ENCODE peak calls at places on chromosomes 4 and X, in five cellular contexts. O, B, F, G and M are unnamed samples.

GRCh38 chrX:118347131-118347530 is 1.2 kb downstream of the WDR44 start:
- DNase-seq in O (no peak), B (no peak), F (no peak), G (no peak), M (no peak)

GRCh38 chrX:3143043-3143799 is 102.0 kb downstream of the ARSF start:
- DNase-seq in O (no peak), B (no peak), F (no peak), G (no peak), M (no peak)

GRCh38 chr4:153207561-153207960 is 3.3 kb downstream of the TRIM2 start:
- DNase-seq in O (no peak), B (no peak), F (no peak), G (no peak), M (no peak)

GRCh38 chrX:40097101-40097491 is 662 bp downstream of the BCOR start:
- DNase-seq in O (no peak), B (no peak), F (no peak), G (no peak), M (peak)

GRCh38 chr4:15914291-15914690 is 24.2 kb downstream of the FGFBP1 start:
- DNase-seq in O (no peak), B (no peak), F (no peak), G (no peak), M (no peak)

GRCh38 chr4:86898562-86898961 is 6.3 kb upstream of the C4orf36 start:
- DNase-seq in O (no peak), B (no peak), F (no peak), G (no peak), M (no peak)

GRCh38 chr4:161762796-161763195 is 401.0 kb downstream of the FSTL5 start:
- DNase-seq in O (no peak), B (no peak), F (peak), G (no peak), M (no peak)

GRCh38 chr4:31620476-31620875 is 900.3 kb downstream of the PCDH7 start:
- DNase-seq in O (no peak), B (no peak), F (no peak), G (no peak), M (no peak)

GRCh38 chrX:72255864-72256263 is 17.0 kb upstream of the ERCC6L start:
- DNase-seq in O (no peak), B (no peak), F (no peak), G (no peak), M (no peak)

GRCh38 chr4:137861682-137862081 is 329.4 kb upstream of the PCDH18 start:
- DNase-seq in O (no peak), B (no peak), F (peak), G (no peak), M (no peak)

GRCh38 chrX:44483965-44484606 is 58.6 kb downstream of the FUNDC1 start:
- DNase-seq in O (no peak), B (no peak), F (no peak), G (no peak), M (no peak)

GRCh38 chr4:86334020-86334750 is 25.7 kb downstream of the MAPK10 start:
- DNase-seq in O (no peak), B (no peak), F (no peak), G (no peak), M (no peak)

GRCh38 chrX:79161655-79162054 is 17.2 kb downstream of the GPR174 start:
- DNase-seq in O (no peak), B (no peak), F (no peak), G (no peak), M (no peak)

GRCh38 chr4:106246441-106246840 is 69.6 kb downstream of the TBCK start:
- DNase-seq in O (no peak), B (no peak), F (no peak), G (no peak), M (no peak)

GRCh38 chr4:81828991-81829390 is 357.3 kb upstream of the RASGEF1B start:
- DNase-seq in O (no peak), B (no peak), F (no peak), G (no peak), M (no peak)

GRCh38 chr4:107131295-107131694 is 95.2 kb upstream of the DKK2 start:
- DNase-seq in O (no peak), B (no peak), F (no peak), G (no peak), M (no peak)

GRCh38 chr4:109548655-109549054 is 11.4 kb upstream of the MCUB start:
- DNase-seq in O (no peak), B (no peak), F (peak), G (no peak), M (no peak)

GRCh38 chr4:103008875-103009729 is 10.4 kb downstream of the SLC9B1 start:
- DNase-seq in O (no peak), B (no peak), F (peak), G (no peak), M (peak)

GRCh38 chr4:72112514-72113156 is 80.8 kb downstream of the NPFFR2 start:
- DNase-seq in O (no peak), B (no peak), F (peak), G (no peak), M (no peak)

GRCh38 chr4:134906404-134907023 is 704.9 kb upstream of the PABPC4L start:
- DNase-seq in O (no peak), B (no peak), F (no peak), G (no peak), M (no peak)

GRCh38 chr4:11424000-11424399 is 4.7 kb downstream of the HS3ST1 start:
- DNase-seq in O (no peak), B (no peak), F (peak), G (no peak), M (peak)

GRCh38 chr4:88382621-88383020 is 4.0 kb downstream of the HERC6 start:
- DNase-seq in O (no peak), B (peak), F (no peak), G (no peak), M (no peak)

GRCh38 chrX:150767475-150768131 is 74.4 kb downstream of the MTMR1 start:
- DNase-seq in O (no peak), B (no peak), F (peak), G (no peak), M (peak)

GRCh38 chr4:42280327-42281095 is 116.8 kb upstream of the SHISA3 start:
- DNase-seq in O (no peak), B (no peak), F (no peak), G (no peak), M (no peak)

GRCh38 chrX:49844622-49845021 is 15.5 kb downstream of the PAGE4 start:
- DNase-seq in O (no peak), B (no peak), F (no peak), G (no peak), M (no peak)

GRCh38 chr4:168867128-168867527 is 142.9 kb downstream of the CBR4 start:
- DNase-seq in O (no peak), B (no peak), F (no peak), G (no peak), M (no peak)